ENCODE peak calls at places on chromosomes 12 and 14, in seven cellular contexts. H is H1, V is HCT116, F is K562, Q is SK-N-SH, N is GM12878, D is HepG2. G is an unnamed sample.
A peak's percentile ranks its signal among the peaks of the same experiment; 100 is the strongest.

GRCh38 chr12:15206831-15207394 is 14.3 kb downstream of the RERG start:
- DNase-seq in H (no peak), V (no peak), F (no peak), Q (no peak), N (no peak), D (no peak), G (no peak)

GRCh38 chr12:111673503-111673902 is 12.3 kb downstream of the BRAP start:
- DNase-seq in H (no peak), V (peak; percentile 33), F (peak; percentile 41), Q (peak; percentile 37), N (no peak), D (peak; percentile 31), G (peak; percentile 25)

GRCh38 chr14:38210587-38211257 is 3.0 kb downstream of the SSTR1 start:
- DNase-seq in H (no peak), V (no peak), F (no peak), Q (no peak), N (no peak), D (no peak), G (no peak)

GRCh38 chr14:93952829-93953228 is 23.5 kb downstream of the ASB2 start:
- DNase-seq in H (no peak), V (no peak), F (no peak), Q (no peak), N (no peak), D (no peak), G (no peak)

GRCh38 chr12:52634266-52635056 is 16.1 kb upstream of the KRT73 start:
- DNase-seq in H (no peak), V (no peak), F (no peak), Q (no peak), N (no peak), D (no peak), G (no peak)

GRCh38 chr14:49641697-49642129 is 6.7 kb upstream of the DNAAF2 start:
- DNase-seq in H (no peak), V (no peak), F (no peak), Q (no peak), N (no peak), D (peak; percentile 96), G (no peak)

GRCh38 chr14:94366146-94366887 is 22.1 kb downstream of the SERPINA1 start:
- DNase-seq in H (no peak), V (no peak), F (no peak), Q (no peak), N (no peak), D (no peak), G (no peak)

GRCh38 chr14:56300495-56300894 is 182.3 kb downstream of the PELI2 start:
- DNase-seq in H (no peak), V (no peak), F (no peak), Q (no peak), N (no peak), D (no peak), G (no peak)

GRCh38 chr14:94062344-94062904 is 18.6 kb downstream of the DDX24 start:
- DNase-seq in H (no peak), V (no peak), F (no peak), Q (no peak), N (no peak), D (no peak), G (no peak)

GRCh38 chr14:102248121-102248520 is 56.8 kb downstream of the MOK start:
- DNase-seq in H (no peak), V (no peak), F (no peak), Q (no peak), N (no peak), D (no peak), G (no peak)
- TF ChIP-seq JUND in H (no peak), V (no peak), F (no peak), Q (no peak), N (no peak), D (no peak), G (no peak)

GRCh38 chr14:106459971-106460730 is 933.8 kb downstream of the TMEM121 start:
- DNase-seq in H (no peak), V (no peak), F (peak; percentile 12), Q (no peak), N (no peak), D (no peak), G (peak; percentile 42)
- TF ChIP-seq JUND in H (no peak), V (no peak), F (no peak), Q (no peak), N (no peak), D (no peak), G (no peak)

DNA sequence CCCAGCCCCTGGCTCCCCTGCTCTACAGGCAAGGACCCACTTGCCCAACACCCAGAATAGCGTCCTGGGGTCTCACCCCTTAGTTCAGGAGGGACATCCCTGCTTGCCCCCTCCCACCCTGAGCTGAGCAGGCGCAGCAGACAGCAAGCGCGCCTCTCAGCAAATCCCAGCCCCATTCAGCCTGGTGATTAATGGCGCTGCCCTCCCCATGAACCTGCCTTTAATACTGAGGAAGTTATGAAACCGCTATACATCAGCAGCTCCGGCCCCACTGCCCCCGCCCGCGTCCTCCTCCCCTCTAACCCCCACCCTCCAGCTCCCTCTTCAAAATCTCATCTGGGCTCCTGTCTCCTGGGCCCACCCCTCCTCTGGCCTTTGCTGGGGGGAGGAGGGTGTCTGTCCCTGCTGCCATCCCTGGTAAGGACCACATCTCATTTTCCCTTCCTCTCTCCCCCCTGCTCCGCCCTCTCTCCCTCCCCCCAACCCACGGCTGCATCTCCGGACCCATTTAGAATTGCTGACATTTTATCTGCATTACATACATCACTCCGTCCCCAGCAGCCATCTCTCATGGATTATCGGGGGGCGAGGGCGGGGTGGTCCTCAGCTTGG is 7.1 kb upstream of the SMUG1 start:
- DNase-seq in H (no peak), V (no peak), F (peak; percentile 51), Q (peak; percentile 54), N (no peak), D (no peak), G (no peak)
- TF ChIP-seq JUND in H (no peak), V (no peak), F (no peak), Q (no peak), N (no peak), D (no peak), G (no peak)

GRCh38 chr14:44846232-44846824 is 115.4 kb downstream of the KLHL28 start:
- DNase-seq in H (no peak), V (peak; percentile 28), F (peak; percentile 20), Q (peak; percentile 13), N (peak; percentile 27), D (peak; percentile 27), G (peak; percentile 74)
- TF ChIP-seq JUND in H (no peak), V (no peak), F (no peak), Q (no peak), N (no peak), D (no peak), G (no peak)

DNA sequence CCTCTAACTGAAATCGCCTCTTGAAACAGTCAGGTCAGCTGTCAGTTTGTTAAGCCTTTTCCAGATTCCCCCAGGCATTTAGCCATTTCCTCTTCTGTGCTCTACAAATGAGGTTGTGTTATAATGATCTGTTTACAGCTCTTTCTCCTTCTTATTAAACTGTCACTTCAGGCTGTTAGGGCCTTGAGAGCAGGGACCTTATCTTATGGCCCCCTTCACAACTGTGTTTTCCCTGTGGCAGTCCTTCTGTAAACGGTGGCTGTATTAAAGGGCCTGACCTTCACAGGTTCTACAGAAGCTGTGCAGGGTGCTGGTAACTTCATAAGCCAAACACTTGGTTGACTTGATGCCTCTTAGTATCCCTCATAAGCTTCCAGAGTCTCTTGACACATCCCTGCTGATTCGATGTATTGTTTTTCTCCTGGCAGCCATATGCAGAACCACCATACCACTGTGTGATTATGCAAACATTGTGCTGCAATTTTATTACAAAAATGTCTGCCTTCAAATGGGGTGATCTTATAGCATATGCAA is 104.7 kb downstream of the PLEKHA5 start:
- DNase-seq in H (no peak), V (no peak), F (no peak), Q (peak; percentile 13), N (no peak), D (no peak), G (peak; percentile 41)
- TF ChIP-seq JUND in H (no peak), V (no peak), F (no peak), Q (no peak), N (no peak), D (no peak), G (no peak)

DNA sequence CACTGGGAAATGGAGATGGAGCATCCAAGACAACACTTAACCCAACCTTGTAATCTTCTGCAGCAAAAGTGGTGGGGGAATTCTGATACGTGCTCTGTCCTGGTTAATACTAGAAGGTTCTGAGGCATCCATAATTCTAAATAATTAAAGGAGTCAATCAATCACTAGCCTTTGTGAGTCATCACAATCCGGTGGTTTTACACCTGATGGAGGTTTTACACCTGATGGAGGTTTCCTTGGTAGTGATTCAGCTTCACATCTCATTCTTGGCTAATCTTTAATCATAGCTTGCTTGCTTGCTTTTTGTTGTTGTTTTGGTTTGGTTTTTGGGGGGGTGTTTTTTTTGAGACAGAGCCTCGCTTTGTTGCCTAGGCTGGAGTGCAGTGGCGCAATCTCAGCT is 343.4 kb downstream of the DPF3 start:
- DNase-seq in H (no peak), V (no peak), F (no peak), Q (no peak), N (no peak), D (no peak), G (no peak)
- TF ChIP-seq JUND in H (no peak), V (no peak), F (no peak), Q (no peak), N (no peak), D (no peak), G (no peak)

GRCh38 chr14:77059276-77059934 is 30.9 kb upstream of the IRF2BPL start:
- DNase-seq in H (no peak), V (peak; percentile 67), F (peak; percentile 75), Q (no peak), N (no peak), D (peak; percentile 51), G (peak; percentile 64)
- TF ChIP-seq JUND in H (peak; percentile 82), V (no peak), F (peak; percentile 82), Q (peak; percentile 79), N (no peak), D (no peak), G (no peak)

GRCh38 chr14:71266994-71267636 is 359.9 kb downstream of the PCNX1 start:
- DNase-seq in H (no peak), V (no peak), F (no peak), Q (no peak), N (peak; percentile 63), D (no peak), G (no peak)
- TF ChIP-seq JUND in H (no peak), V (no peak), F (no peak), Q (no peak), N (no peak), D (no peak), G (no peak)

GRCh38 chr14:24198845-24199524 is 3.7 kb upstream of the TM9SF1 start:
- DNase-seq in H (no peak), V (no peak), F (no peak), Q (no peak), N (no peak), D (no peak), G (no peak)

GRCh38 chr14:24207104-24207543 is 1.6 kb downstream of the TSSK4 start:
- DNase-seq in H (no peak), V (no peak), F (no peak), Q (no peak), N (no peak), D (no peak), G (no peak)

GRCh38 chr14:24206260-24207103 is 986 bp downstream of the TSSK4 start:
- DNase-seq in H (no peak), V (no peak), F (no peak), Q (no peak), N (no peak), D (no peak), G (no peak)

GRCh38 chr14:24207625-24208024 is 2.1 kb downstream of the TSSK4 start:
- DNase-seq in H (no peak), V (no peak), F (no peak), Q (no peak), N (no peak), D (no peak), G (no peak)

GRCh38 chr14:24204163-24205146 is 1.0 kb upstream of the TSSK4 start:
- DNase-seq in H (no peak), V (no peak), F (no peak), Q (no peak), N (no peak), D (no peak), G (no peak)
- TF ChIP-seq JUND in H (no peak), V (no peak), F (no peak), Q (no peak), N (no peak), D (no peak), G (no peak)